ENCODE peak calls at places on chromosomes 4 and X, in nine cellular contexts. V is IMR-90; U is SJSA1; F is ovary; M is dorsolateral prefrontal cortex; Q is naive thymus-derived CD4-positive, alpha-beta T cell; Y is spleen; K is substantia nigra; Z is H9. W is an unnamed sample.

GRCh38 chrX:100316987-100317386 is 93.1 kb downstream of the PCDH19 start:
- DNase-seq in V (no peak), U (no peak), F (no peak), M (no peak), Q (no peak), Y (no peak), K (no peak), Z (no peak), W (no peak)

GRCh38 chr4:72325215-72325614 is 243.8 kb downstream of the ADAMTS3 start:
- DNase-seq in V (no peak), U (no peak), F (no peak), M (no peak), Q (no peak), Y (no peak), K (no peak), Z (no peak), W (no peak)

GRCh38 chr4:159764343-159764952 is 661.6 kb downstream of the RAPGEF2 start:
- DNase-seq in V (no peak), U (peak), F (no peak), M (no peak), Q (no peak), Y (no peak), K (no peak), Z (no peak), W (no peak)

GRCh38 chr4:69656653-69657158 is 3.7 kb upstream of the UGT2A1 start:
- DNase-seq in V (no peak), U (no peak), F (no peak), M (no peak), Q (no peak), Y (no peak), K (no peak), Z (no peak), W (no peak)

GRCh38 chr4:80446664-80447063 is 111.1 kb downstream of the CFAP299 start:
- DNase-seq in V (peak), U (no peak), F (no peak), M (no peak), Q (no peak), Y (no peak), K (no peak), Z (no peak), W (no peak)

GRCh38 chr4:123986268-123986798 is 589.7 kb downstream of the SPRY1 start:
- DNase-seq in V (peak), U (peak), F (peak), M (no peak), Q (no peak), Y (no peak), K (no peak), Z (no peak), W (peak)

GRCh38 chrX:50801135-50801534 is 12.9 kb downstream of the SHROOM4 start:
- DNase-seq in V (no peak), U (no peak), F (no peak), M (no peak), Q (no peak), Y (no peak), K (no peak), Z (no peak), W (no peak)

GRCh38 chrX:140040397-140040796 is 75.1 kb upstream of the CXorf66 start:
- DNase-seq in V (no peak), U (no peak), F (no peak), M (no peak), Q (no peak), Y (no peak), K (no peak), Z (no peak), W (no peak)

GRCh38 chr4:53119685-53120084 is 246.2 kb downstream of the SCFD2 start:
- DNase-seq in V (peak), U (peak), F (no peak), M (no peak), Q (no peak), Y (no peak), K (no peak), Z (peak), W (no peak)

GRCh38 chr4:7187297-7187592 is 5.1 kb upstream of the SORCS2 start:
- DNase-seq in V (no peak), U (no peak), F (peak), M (no peak), Q (no peak), Y (peak), K (no peak), Z (peak), W (no peak)

GRCh38 chr4:41658106-41658505 is 90.4 kb downstream of the PHOX2B start:
- DNase-seq in V (no peak), U (no peak), F (no peak), M (no peak), Q (no peak), Y (no peak), K (no peak), Z (no peak), W (no peak)

GRCh38 chr4:184059099-184059498 is 154.0 kb downstream of the STOX2 start:
- DNase-seq in V (no peak), U (no peak), F (no peak), M (no peak), Q (no peak), Y (no peak), K (no peak), Z (no peak), W (no peak)

GRCh38 chr4:123361195-123361861 is 35.3 kb upstream of the SPRY1 start:
- DNase-seq in V (peak), U (peak), F (no peak), M (no peak), Q (no peak), Y (no peak), K (no peak), Z (no peak), W (no peak)

GRCh38 chr4:183345261-183345660 is 23.0 kb upstream of the CLDN24 start:
- DNase-seq in V (no peak), U (no peak), F (no peak), M (no peak), Q (no peak), Y (peak), K (no peak), Z (no peak), W (no peak)

GRCh38 chr4:80926446-80926845 is 104.1 kb upstream of the BMP3 start:
- DNase-seq in V (peak), U (no peak), F (no peak), M (no peak), Q (no peak), Y (no peak), K (no peak), Z (no peak), W (no peak)

GRCh38 chr4:81833596-81833995 is 361.9 kb upstream of the RASGEF1B start:
- DNase-seq in V (no peak), U (no peak), F (no peak), M (no peak), Q (no peak), Y (no peak), K (no peak), Z (no peak), W (no peak)

GRCh38 chrX:10537308-10537707 is 83.1 kb downstream of the MID1 start:
- DNase-seq in V (no peak), U (no peak), F (no peak), M (no peak), Q (no peak), Y (no peak), K (no peak), Z (no peak), W (no peak)

GRCh38 chrX:121389976-121390709 is 342.7 kb downstream of the GLUD2 start:
- DNase-seq in V (no peak), U (no peak), F (no peak), M (no peak), Q (no peak), Y (no peak), K (no peak), Z (no peak), W (no peak)

GRCh38 chrX:31092476-31092875 is 20.6 kb upstream of the FTHL17 start:
- DNase-seq in V (no peak), U (no peak), F (no peak), M (no peak), Q (no peak), Y (no peak), K (no peak), Z (no peak), W (no peak)

GRCh38 chr4:33566649-33567048 is 2677.7 kb downstream of the ARAP2 start:
- DNase-seq in V (no peak), U (no peak), F (no peak), M (no peak), Q (no peak), Y (no peak), K (no peak), Z (no peak), W (no peak)

GRCh38 chr4:73729534-73730165 is 10.7 kb upstream of the CXCL8 start:
- DNase-seq in V (peak), U (peak), F (peak), M (peak), Q (peak), Y (no peak), K (peak), Z (peak), W (peak)

GRCh38 chrX:58025979-58026378 is 115.7 kb upstream of the ZXDA start:
- DNase-seq in V (peak), U (no peak), F (no peak), M (peak), Q (peak), Y (no peak), K (no peak), Z (no peak), W (peak)

GRCh38 chr4:115986573-115986972 is 873.2 kb upstream of the NDST4 start:
- DNase-seq in V (no peak), U (no peak), F (no peak), M (no peak), Q (no peak), Y (no peak), K (no peak), Z (no peak), W (no peak)

GRCh38 chr4:38740303-38740702 is 42.5 kb downstream of the TLR10 start:
- DNase-seq in V (no peak), U (no peak), F (no peak), M (no peak), Q (no peak), Y (no peak), K (no peak), Z (no peak), W (no peak)

GRCh38 chr4:136749988-136750387 is 782.3 kb downstream of the PCDH18 start:
- DNase-seq in V (no peak), U (no peak), F (no peak), M (no peak), Q (no peak), Y (no peak), K (no peak), Z (no peak), W (no peak)

GRCh38 chrX:49199906-49200771 is at the start of gene SYP:
- DNase-seq in V (peak), U (peak), F (peak), M (peak), Q (peak), Y (peak), K (peak), Z (peak), W (peak)

GRCh38 chr4:4344915-4345527 is 41.9 kb upstream of the NSG1 start:
- DNase-seq in V (no peak), U (no peak), F (no peak), M (no peak), Q (no peak), Y (peak), K (no peak), Z (no peak), W (no peak)

GRCh38 chr4:15918484-15919129 is 19.9 kb downstream of the FGFBP1 start:
- DNase-seq in V (no peak), U (no peak), F (no peak), M (no peak), Q (no peak), Y (no peak), K (no peak), Z (no peak), W (no peak)
- H3K27ac ChIP-seq in V (no peak), U (no peak), F (no peak), M (no peak), Q (no peak), Y (no peak), K (no peak), Z (no peak), W (no peak)

DNA sequence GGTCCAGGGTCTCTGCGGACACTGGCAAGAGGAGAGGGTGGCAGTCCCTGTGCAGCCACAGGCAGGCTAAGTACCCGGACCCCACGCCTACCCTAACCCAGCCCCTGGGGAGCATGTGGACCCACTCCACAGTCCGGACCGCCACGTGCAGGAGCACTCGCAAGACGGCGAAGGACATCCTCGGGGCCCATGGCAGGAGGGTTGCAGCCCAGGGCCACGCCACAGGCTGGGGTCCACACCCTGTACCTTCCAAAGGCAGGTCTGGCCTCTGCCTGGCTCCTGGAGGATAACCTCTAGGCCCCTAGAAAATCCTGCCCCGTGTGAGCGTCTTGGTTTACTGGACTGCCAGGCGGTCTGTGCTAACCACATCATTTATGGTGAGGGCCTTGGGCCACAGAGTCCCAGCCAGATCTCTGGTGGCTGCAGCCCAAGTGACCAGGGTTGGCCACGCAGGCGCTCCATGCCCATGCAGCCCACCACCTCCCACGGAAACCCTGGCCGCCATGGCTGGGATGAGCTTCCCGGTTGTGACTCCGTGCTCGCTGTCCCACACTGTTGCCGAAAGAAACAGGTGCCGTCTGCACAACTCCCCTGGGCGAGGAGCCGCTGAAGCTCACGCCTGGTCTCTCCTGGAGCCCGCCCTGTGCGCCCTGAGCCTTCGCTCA is 10.0 kb downstream of the CCNQ start:
- DNase-seq in V (no peak), U (no peak), F (no peak), M (no peak), Q (no peak), Y (no peak), K (no peak), Z (no peak), W (no peak)
- H3K27ac ChIP-seq in V (no peak), U (no peak), F (no peak), M (no peak), Q (no peak), Y (no peak), K (no peak), Z (no peak), W (no peak)

DNA sequence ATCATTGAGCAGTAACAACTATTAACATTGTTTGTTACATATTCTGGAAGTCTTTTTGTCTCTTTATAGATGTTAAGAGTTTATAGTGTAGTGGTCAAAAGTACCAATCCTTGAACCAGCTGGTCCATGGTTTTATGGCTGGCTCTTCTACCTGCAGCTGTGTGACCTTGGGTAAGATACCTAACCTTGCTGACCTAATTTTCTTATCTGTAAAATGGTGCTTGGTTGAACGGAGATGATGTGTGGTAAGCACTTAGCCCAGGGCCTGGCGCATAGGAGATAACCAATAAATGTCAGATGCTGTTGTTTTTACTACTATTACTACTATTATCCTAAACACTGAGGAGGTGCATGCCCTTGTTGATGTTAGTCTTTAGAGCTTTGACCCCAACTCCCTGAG is 116.6 kb downstream of the TMEM164 start:
- DNase-seq in V (no peak), U (no peak), F (no peak), M (no peak), Q (no peak), Y (no peak), K (no peak), Z (no peak), W (no peak)
- H3K27ac ChIP-seq in V (no peak), U (no peak), F (no peak), M (no peak), Q (no peak), Y (no peak), K (no peak), Z (no peak), W (no peak)

GRCh38 chrX:103918584-103919335 is 43.7 kb upstream of the TMSB15B start:
- DNase-seq in V (peak), U (peak), F (peak), M (peak), Q (peak), Y (peak), K (peak), Z (peak), W (peak)
- H3K27ac ChIP-seq in V (peak), U (peak), F (peak), M (no peak), Q (peak), Y (peak), K (peak), Z (no peak), W (peak)

W was measured in heart right ventricle.